ENCODE peak calls at places on chromosomes 1 and 21, in six cellular contexts. One of them, this sample, is unnamed.

GRCh38 chr1:198681831-198682756 is 43.3 kb downstream of the PTPRC start:
- DNase-seq in transverse colon: peak
- DNase-seq in upper lobe of left lung: peak
- DNase-seq in fibroblast of lung: peak
- DNase-seq in heart right ventricle: peak
- DNase-seq in CD8-positive, alpha-beta T cell: peak
- DNase-seq in this sample: no peak

GRCh38 chr1:21764615-21765423 is 18.1 kb downstream of the USP48 start:
- DNase-seq in transverse colon: no peak
- DNase-seq in upper lobe of left lung: peak
- DNase-seq in fibroblast of lung: peak
- DNase-seq in heart right ventricle: peak
- DNase-seq in CD8-positive, alpha-beta T cell: no peak
- DNase-seq in this sample: no peak

GRCh38 chr1:149936076-149936991 is at the start of gene MTMR11:
- DNase-seq in transverse colon: peak
- DNase-seq in upper lobe of left lung: peak
- DNase-seq in fibroblast of lung: peak
- DNase-seq in heart right ventricle: no peak
- DNase-seq in CD8-positive, alpha-beta T cell: no peak
- DNase-seq in this sample: no peak

GRCh38 chr1:150061632-150062101 is 5.9 kb upstream of the VPS45 start:
- DNase-seq in transverse colon: no peak
- DNase-seq in upper lobe of left lung: no peak
- DNase-seq in fibroblast of lung: peak
- DNase-seq in heart right ventricle: no peak
- DNase-seq in CD8-positive, alpha-beta T cell: no peak
- DNase-seq in this sample: no peak

GRCh38 chr1:232340448-232340847 is 289.5 kb downstream of the SIPA1L2 start:
- DNase-seq in transverse colon: no peak
- DNase-seq in upper lobe of left lung: no peak
- DNase-seq in fibroblast of lung: no peak
- DNase-seq in heart right ventricle: no peak
- DNase-seq in CD8-positive, alpha-beta T cell: no peak
- DNase-seq in this sample: no peak

GRCh38 chr1:25232866-25233784 is 823 bp upstream of the SYF2 start:
- DNase-seq in transverse colon: peak
- DNase-seq in upper lobe of left lung: peak
- DNase-seq in fibroblast of lung: peak
- DNase-seq in heart right ventricle: peak
- DNase-seq in CD8-positive, alpha-beta T cell: peak
- DNase-seq in this sample: peak

GRCh38 chr1:43947061-43947889 is 525 bp downstream of the IPO13 start:
- DNase-seq in transverse colon: no peak
- DNase-seq in upper lobe of left lung: no peak
- DNase-seq in fibroblast of lung: no peak
- DNase-seq in heart right ventricle: peak
- DNase-seq in CD8-positive, alpha-beta T cell: no peak
- DNase-seq in this sample: no peak

GRCh38 chr1:215568287-215568692 is 1.2 kb downstream of the KCTD3 start:
- DNase-seq in transverse colon: no peak
- DNase-seq in upper lobe of left lung: no peak
- DNase-seq in fibroblast of lung: peak
- DNase-seq in heart right ventricle: no peak
- DNase-seq in CD8-positive, alpha-beta T cell: no peak
- DNase-seq in this sample: no peak

GRCh38 chr1:30718636-30719405 is 4.6 kb downstream of the MATN1 start:
- DNase-seq in transverse colon: peak
- DNase-seq in upper lobe of left lung: peak
- DNase-seq in fibroblast of lung: peak
- DNase-seq in heart right ventricle: peak
- DNase-seq in CD8-positive, alpha-beta T cell: peak
- DNase-seq in this sample: no peak

GRCh38 chr21:32413697-32414578 is 1.4 kb downstream of the EVA1C start:
- DNase-seq in transverse colon: peak
- DNase-seq in upper lobe of left lung: peak
- DNase-seq in fibroblast of lung: peak
- DNase-seq in heart right ventricle: no peak
- DNase-seq in CD8-positive, alpha-beta T cell: no peak
- DNase-seq in this sample: no peak

GRCh38 chr1:230169454-230170152 is 102.6 kb downstream of the GALNT2 start:
- DNase-seq in transverse colon: no peak
- DNase-seq in upper lobe of left lung: no peak
- DNase-seq in fibroblast of lung: peak
- DNase-seq in heart right ventricle: no peak
- DNase-seq in CD8-positive, alpha-beta T cell: no peak
- DNase-seq in this sample: no peak

GRCh38 chr1:52253421-52253820 is 111.5 kb downstream of the ZFYVE9 start:
- DNase-seq in transverse colon: no peak
- DNase-seq in upper lobe of left lung: no peak
- DNase-seq in fibroblast of lung: no peak
- DNase-seq in heart right ventricle: no peak
- DNase-seq in CD8-positive, alpha-beta T cell: no peak
- DNase-seq in this sample: no peak

GRCh38 chr1:150976879-150977694 is 2.5 kb upstream of the CERS2 start:
- DNase-seq in transverse colon: peak
- DNase-seq in upper lobe of left lung: peak
- DNase-seq in fibroblast of lung: no peak
- DNase-seq in heart right ventricle: peak
- DNase-seq in CD8-positive, alpha-beta T cell: peak
- DNase-seq in this sample: peak

GRCh38 chr1:200090252-200091159 is 63.0 kb downstream of the NR5A2 start:
- DNase-seq in transverse colon: no peak
- DNase-seq in upper lobe of left lung: no peak
- DNase-seq in fibroblast of lung: peak
- DNase-seq in heart right ventricle: no peak
- DNase-seq in CD8-positive, alpha-beta T cell: no peak
- DNase-seq in this sample: no peak

DNA sequence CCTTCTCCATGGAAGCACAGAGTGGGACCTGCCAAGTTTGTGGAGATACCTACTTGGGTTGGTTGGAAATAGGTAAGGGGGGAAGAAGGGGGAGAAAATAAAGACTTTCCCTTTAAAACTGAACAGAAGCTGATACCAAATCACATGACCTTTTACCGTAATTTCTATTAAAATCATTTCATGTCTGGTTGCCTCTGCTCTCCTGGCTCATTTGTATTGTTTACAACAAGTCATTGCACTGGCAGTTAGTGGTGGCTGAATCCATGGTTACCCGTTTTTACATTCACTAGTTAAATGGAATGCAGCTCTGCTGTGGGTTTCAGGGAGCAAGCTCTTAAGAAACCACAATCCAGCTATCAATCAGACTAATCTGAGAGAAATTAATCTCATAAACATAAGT is 353.7 kb upstream of the ESRRG start:
- DNase-seq in transverse colon: no peak
- DNase-seq in upper lobe of left lung: no peak
- DNase-seq in fibroblast of lung: peak
- DNase-seq in heart right ventricle: no peak
- DNase-seq in CD8-positive, alpha-beta T cell: no peak
- DNase-seq in this sample: no peak
- H3K27ac ChIP-seq in transverse colon: peak
- H3K27ac ChIP-seq in upper lobe of left lung: no peak
- H3K27ac ChIP-seq in fibroblast of lung: no peak
- H3K27ac ChIP-seq in heart right ventricle: peak
- H3K27ac ChIP-seq in CD8-positive, alpha-beta T cell: no peak
- H3K27ac ChIP-seq in this sample: no peak

DNA sequence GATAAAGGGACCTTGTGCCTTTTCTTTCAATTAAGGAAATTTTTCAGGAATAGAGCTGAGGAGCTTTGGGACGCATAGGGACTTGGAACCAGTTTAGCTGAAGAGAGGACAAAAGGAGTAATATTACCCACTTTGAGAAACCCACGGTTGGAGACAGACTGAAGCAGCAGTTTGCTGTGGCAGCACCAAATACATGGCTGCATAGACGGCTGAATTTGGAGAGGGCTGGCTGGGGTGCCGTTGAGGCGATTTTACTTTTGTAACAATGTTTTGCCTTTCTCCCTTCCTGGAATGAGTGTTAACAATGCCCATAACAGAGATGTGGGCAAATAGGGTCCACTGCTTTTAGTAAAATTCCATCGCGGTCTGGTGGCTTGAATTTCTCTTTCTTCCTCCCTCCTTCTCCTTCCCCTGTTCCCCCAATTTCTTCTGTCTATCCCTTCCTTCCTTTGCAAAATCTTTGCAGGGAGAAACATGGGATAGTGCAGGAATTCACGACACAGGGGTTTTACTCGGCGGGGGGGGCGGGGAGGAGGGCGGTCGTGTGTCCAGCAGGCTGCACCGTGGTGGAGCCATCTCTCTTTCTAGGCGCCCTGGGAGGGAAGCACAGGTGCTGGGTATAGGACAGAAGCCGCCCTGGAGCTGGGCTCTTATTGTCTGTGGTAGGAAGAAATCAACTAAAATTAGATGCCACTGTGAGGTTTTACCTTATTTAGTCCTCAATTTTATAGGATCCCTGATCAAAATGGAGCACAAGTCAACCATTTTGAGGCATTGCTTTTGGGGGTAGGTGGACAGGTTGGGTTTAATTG is 6.8 kb downstream of the LHX4 start:
- DNase-seq in transverse colon: no peak
- DNase-seq in upper lobe of left lung: no peak
- DNase-seq in fibroblast of lung: no peak
- DNase-seq in heart right ventricle: no peak
- DNase-seq in CD8-positive, alpha-beta T cell: no peak
- DNase-seq in this sample: no peak
- H3K4me3 ChIP-seq in transverse colon: no peak
- H3K4me3 ChIP-seq in upper lobe of left lung: no peak
- H3K4me3 ChIP-seq in fibroblast of lung: no peak
- H3K4me3 ChIP-seq in heart right ventricle: no peak
- H3K4me3 ChIP-seq in CD8-positive, alpha-beta T cell: no peak
- H3K4me3 ChIP-seq in this sample: no peak

DNA sequence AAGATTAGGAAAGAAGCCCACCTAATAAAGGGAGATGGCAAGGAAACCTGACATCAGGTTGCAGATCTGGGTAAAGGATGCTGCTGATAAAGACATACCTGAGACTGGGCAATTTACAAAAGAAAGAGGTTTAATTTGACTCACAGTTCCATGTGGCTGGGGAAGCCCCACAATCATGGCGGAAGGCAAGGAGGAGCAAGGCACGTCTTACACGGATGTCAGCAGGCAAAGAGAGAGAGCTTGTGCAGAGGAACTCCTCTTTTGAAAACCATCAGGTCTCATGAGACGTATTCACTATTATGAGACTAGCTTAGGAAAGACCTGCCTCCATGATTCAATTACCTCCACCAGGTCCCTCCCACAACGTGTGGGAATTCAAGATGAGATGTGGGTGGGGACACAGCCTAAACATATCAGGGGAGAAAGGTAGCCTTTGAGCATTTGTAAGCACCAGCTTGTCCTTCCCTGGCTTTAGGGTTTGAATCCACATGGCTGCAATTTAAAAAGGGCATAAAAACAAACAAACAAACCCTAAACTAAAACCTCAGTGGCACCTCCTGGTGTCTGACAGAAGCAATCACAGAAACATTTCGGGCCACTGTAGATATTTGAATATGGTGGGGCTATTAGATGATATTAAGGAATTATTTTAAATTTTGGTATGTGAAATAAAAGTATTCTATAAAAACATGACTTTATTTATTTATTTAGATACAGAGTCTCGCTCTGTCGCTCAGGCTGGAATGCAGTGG is 33.1 kb downstream of the SLC2A7 start:
- DNase-seq in transverse colon: no peak
- DNase-seq in upper lobe of left lung: no peak
- DNase-seq in fibroblast of lung: no peak
- DNase-seq in heart right ventricle: no peak
- DNase-seq in CD8-positive, alpha-beta T cell: no peak
- DNase-seq in this sample: no peak
- TF ChIP-seq CTCF in transverse colon: no peak
- TF ChIP-seq CTCF in upper lobe of left lung: no peak
- TF ChIP-seq CTCF in fibroblast of lung: peak
- TF ChIP-seq CTCF in heart right ventricle: no peak
- TF ChIP-seq CTCF in CD8-positive, alpha-beta T cell: no peak
- TF ChIP-seq CTCF in this sample: no peak

GRCh38 chr1:158185770-158186705 is 5.3 kb downstream of the CD1D start:
- DNase-seq in transverse colon: no peak
- DNase-seq in upper lobe of left lung: no peak
- DNase-seq in fibroblast of lung: no peak
- DNase-seq in heart right ventricle: no peak
- DNase-seq in CD8-positive, alpha-beta T cell: no peak
- DNase-seq in this sample: no peak

GRCh38 chr1:158189637-158190036 is 8.9 kb downstream of the CD1D start:
- DNase-seq in transverse colon: no peak
- DNase-seq in upper lobe of left lung: no peak
- DNase-seq in fibroblast of lung: no peak
- DNase-seq in heart right ventricle: no peak
- DNase-seq in CD8-positive, alpha-beta T cell: no peak
- DNase-seq in this sample: no peak

GRCh38 chr1:158188618-158189017 is 7.9 kb downstream of the CD1D start:
- DNase-seq in transverse colon: no peak
- DNase-seq in upper lobe of left lung: no peak
- DNase-seq in fibroblast of lung: no peak
- DNase-seq in heart right ventricle: no peak
- DNase-seq in CD8-positive, alpha-beta T cell: no peak
- DNase-seq in this sample: no peak

GRCh38 chr1:158196461-158196860 is 15.8 kb downstream of the CD1D start:
- DNase-seq in transverse colon: no peak
- DNase-seq in upper lobe of left lung: no peak
- DNase-seq in fibroblast of lung: no peak
- DNase-seq in heart right ventricle: no peak
- DNase-seq in CD8-positive, alpha-beta T cell: no peak
- DNase-seq in this sample: no peak

GRCh38 chr1:158191299-158191698 is 10.6 kb downstream of the CD1D start:
- DNase-seq in transverse colon: no peak
- DNase-seq in upper lobe of left lung: no peak
- DNase-seq in fibroblast of lung: no peak
- DNase-seq in heart right ventricle: no peak
- DNase-seq in CD8-positive, alpha-beta T cell: no peak
- DNase-seq in this sample: no peak
- H3K27ac ChIP-seq in transverse colon: no peak
- H3K27ac ChIP-seq in upper lobe of left lung: no peak
- H3K27ac ChIP-seq in fibroblast of lung: no peak
- H3K27ac ChIP-seq in heart right ventricle: no peak
- H3K27ac ChIP-seq in CD8-positive, alpha-beta T cell: no peak
- H3K27ac ChIP-seq in this sample: no peak